ENCODE peak calls at places on chromosomes 2 and 18, in four cellular contexts. Z is HL-60, G is ovary, L is RWPE1. N is an unnamed sample.
A peak's percentile ranks its signal among the peaks of the same experiment; 100 is the strongest.

GRCh38 chr2:201152999-201153398 is 29.9 kb upstream of the CASP10 start:
- DNase-seq in Z (no peak), G (no peak), L (no peak), N (no peak)

GRCh38 chr2:136025057-136025973 is 39.9 kb upstream of the DARS1 start:
- DNase-seq in Z (no peak), G (peak; percentile 48), L (peak; percentile 33), N (no peak)

GRCh38 chr2:23507267-23508065 is 122.5 kb downstream of the KLHL29 start:
- DNase-seq in Z (no peak), G (no peak), L (no peak), N (peak; percentile 22)

GRCh38 chr2:11329759-11330158 is 14.7 kb downstream of the ROCK2 start:
- DNase-seq in Z (no peak), G (no peak), L (peak; percentile 34), N (peak; percentile 18)

GRCh38 chr2:35081001-35081628 is 1274.5 kb upstream of the CRIM1 start:
- DNase-seq in Z (no peak), G (no peak), L (peak; percentile 2), N (peak; percentile 19)

GRCh38 chr2:619964-620363 is 57.2 kb downstream of the TMEM18 start:
- DNase-seq in Z (no peak), G (no peak), L (no peak), N (no peak)

GRCh38 chr2:60366178-60366577 is 187.3 kb downstream of the BCL11A start:
- DNase-seq in Z (peak; percentile 87), G (no peak), L (no peak), N (no peak)

GRCh38 chr2:99615247-99615771 is 125.5 kb upstream of the REV1 start:
- DNase-seq in Z (no peak), G (no peak), L (peak; percentile 13), N (peak; percentile 5)

GRCh38 chr2:225824748-225825449 is 425.4 kb downstream of the NYAP2 start:
- DNase-seq in Z (no peak), G (no peak), L (no peak), N (no peak)

GRCh38 chr2:41992700-41993070 is 55.1 kb upstream of the PKDCC start:
- DNase-seq in Z (no peak), G (no peak), L (no peak), N (no peak)

GRCh38 chr2:70088508-70089219 is 1.4 kb downstream of the PCBP1 start:
- DNase-seq in Z (no peak), G (no peak), L (no peak), N (peak; percentile 48)

GRCh38 chr18:12990977-12991838 is at the start of gene CEP192:
- DNase-seq in Z (peak; percentile 99), G (peak; percentile 98), L (peak; percentile 98), N (peak; percentile 98)
- TF ChIP-seq CTCF in Z (no peak), G (no peak), L (no peak), N (no peak)

GRCh38 chr2:79116997-79117928 is 3.0 kb upstream of the REG1A start:
- DNase-seq in Z (no peak), G (no peak), L (no peak), N (no peak)
- TF ChIP-seq CTCF in Z (no peak), G (no peak), L (no peak), N (no peak)

GRCh38 chr2:28751102-28751955 is at the start of gene PPP1CB:
- DNase-seq in Z (peak; percentile 95), G (peak; percentile 97), L (peak; percentile 89), N (peak; percentile 92)
- TF ChIP-seq CTCF in Z (no peak), G (peak; percentile 11), L (peak; percentile 17), N (peak; percentile 21)

GRCh38 chr2:96271995-96272394 is 6.0 kb downstream of the CIAO1 start:
- DNase-seq in Z (no peak), G (no peak), L (no peak), N (no peak)
- TF ChIP-seq CTCF in Z (no peak), G (no peak), L (no peak), N (no peak)

DNA sequence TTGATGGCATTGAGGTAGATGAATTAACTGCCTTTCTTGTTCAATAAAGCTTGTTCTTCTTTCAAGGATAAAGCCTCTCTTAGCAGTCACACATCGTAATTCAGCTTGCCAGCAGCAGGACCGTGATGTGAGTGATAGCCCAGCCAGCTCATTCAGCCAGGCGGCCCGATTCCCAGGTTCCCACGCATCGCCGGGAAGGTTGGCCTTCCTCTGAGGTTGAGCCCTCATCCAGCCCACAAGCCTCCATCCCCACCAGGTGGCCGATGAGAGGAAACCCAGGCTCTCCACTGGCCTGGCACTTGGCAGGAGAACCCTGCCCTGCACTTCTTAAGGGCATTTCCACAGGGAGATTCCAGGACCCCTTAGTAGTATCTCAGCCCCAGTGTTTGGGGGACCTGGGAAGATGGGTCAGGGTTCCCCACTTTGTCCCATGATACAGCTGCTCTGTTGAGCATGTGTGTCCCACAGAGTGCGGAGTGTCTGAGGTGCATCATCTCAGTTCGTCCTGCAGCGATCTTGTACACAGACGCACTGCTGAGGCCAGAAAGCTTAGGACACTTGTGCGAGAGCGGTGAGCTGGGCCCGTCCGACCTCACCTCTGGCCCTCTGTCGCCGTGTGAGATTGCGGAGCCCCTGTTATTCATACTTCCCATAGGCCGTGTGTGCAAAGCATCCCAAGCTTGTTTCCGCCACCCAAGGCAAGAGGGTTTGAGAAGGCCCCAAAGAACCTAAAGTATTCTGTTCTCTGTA is 4.9 kb downstream of the AGAP1 start:
- DNase-seq in Z (no peak), G (no peak), L (no peak), N (peak; percentile 17)
- TF ChIP-seq CTCF in Z (no peak), G (no peak), L (no peak), N (no peak)

DNA sequence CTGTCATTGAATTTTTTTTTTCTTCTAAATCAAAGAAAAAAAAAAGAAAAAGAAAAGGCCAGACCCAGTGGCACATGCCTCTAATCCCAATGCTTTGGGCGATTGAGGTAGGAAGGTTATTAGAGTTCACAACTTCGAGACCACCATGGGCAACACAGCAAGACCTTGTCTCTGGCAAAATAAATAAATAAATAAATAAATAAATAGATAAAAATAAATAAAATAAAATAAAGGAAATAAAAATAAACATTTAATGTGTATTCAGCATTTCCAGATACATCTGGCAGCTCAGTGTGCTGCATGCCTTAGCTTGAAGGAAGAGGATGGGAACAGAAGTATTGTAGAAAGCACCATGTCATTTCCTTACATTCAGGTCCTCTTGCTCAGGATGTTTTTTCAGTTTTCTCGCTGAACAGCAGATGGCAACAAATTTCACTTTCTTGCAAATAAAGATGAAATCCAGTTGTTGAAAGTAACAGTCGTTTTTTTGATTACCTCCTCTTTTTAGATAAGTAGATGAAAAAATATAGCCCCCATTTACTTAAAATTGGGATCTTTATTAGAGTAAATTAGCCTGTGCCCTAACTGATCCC is 25.7 kb upstream of the FAM178B start:
- DNase-seq in Z (no peak), G (no peak), L (peak; percentile 11), N (peak; percentile 60)
- TF ChIP-seq CTCF in Z (no peak), G (peak; percentile 10), L (peak; percentile 31), N (peak; percentile 39)

DNA sequence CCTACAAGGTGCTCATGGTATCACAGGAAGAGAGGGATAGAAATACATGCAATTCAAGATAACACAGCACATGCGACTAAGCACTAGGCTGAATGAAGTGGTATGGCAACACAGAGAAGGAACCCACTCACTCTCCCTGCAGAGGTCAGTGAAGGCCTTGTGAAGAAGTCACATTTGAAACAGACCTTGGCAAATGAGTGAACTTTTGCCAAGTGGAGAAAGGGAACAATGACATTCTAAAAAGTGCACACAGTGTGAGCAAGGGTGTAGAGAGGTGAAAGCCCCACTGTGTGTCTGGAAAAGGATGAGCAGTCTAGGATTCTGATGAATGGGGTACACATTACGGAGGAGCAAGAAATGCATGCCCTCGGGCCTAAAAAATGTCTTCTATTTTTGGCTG is 23.3 kb downstream of the KLF7 start:
- DNase-seq in Z (peak; percentile 36), G (no peak), L (no peak), N (no peak)
- TF ChIP-seq CTCF in Z (no peak), G (no peak), L (no peak), N (no peak)

DNA sequence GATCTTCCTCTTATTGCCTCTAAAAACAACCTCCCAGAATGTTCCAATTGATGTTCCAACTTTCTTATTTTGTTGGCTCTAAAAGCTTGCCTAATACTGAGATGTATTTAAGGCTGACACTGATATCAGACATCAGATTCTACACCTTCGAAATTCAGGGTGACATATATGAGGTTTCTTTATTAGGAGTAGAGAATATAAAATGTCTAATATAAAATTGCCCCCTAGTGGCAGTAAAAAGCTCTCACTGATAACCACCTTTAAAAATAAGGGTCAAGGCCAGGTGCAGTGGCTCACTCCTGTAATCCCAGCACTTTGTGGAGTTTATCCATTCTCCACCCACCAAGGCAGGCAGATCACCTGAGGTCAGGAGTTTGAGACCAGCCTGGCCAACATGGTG is 789.7 kb upstream of the SLC39A10 start:
- DNase-seq in Z (no peak), G (no peak), L (peak; percentile 9), N (peak; percentile 45)
- TF ChIP-seq CTCF in Z (no peak), G (no peak), L (peak; percentile 48), N (peak; percentile 43)

GRCh38 chr2:218236829-218237228 is 19.8 kb downstream of the ARPC2 start:
- DNase-seq in Z (no peak), G (no peak), L (no peak), N (no peak)

GRCh38 chr2:218235017-218235416 is 18.0 kb downstream of the ARPC2 start:
- DNase-seq in Z (no peak), G (no peak), L (no peak), N (no peak)

GRCh38 chr2:218230882-218231281 is 13.9 kb downstream of the ARPC2 start:
- DNase-seq in Z (no peak), G (no peak), L (no peak), N (peak; percentile 39)

GRCh38 chr2:218234487-218234886 is 17.5 kb downstream of the ARPC2 start:
- DNase-seq in Z (no peak), G (no peak), L (no peak), N (no peak)

DNA sequence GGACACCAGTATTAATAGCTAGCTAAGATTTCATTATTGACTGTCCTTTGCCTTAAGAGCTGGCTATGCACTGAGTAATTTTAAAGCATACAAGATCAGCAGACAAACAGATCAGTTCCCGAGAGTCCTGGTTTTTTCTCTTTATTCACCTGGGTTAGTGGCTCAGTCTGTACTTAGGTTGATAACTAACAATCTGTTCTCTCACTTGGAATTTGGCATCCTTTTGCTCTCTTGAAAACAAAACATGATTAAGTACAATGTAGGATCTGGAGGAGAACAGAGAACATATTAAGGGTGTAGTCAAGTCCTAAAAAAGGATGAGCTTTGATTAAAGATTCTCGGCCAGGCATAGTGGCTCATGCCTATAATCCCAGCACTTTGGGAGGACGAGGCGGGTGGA is 16.6 kb downstream of the ARPC2 start:
- DNase-seq in Z (no peak), G (no peak), L (no peak), N (no peak)
- TF ChIP-seq CTCF in Z (no peak), G (no peak), L (no peak), N (no peak)

GRCh38 chr2:233882353-233882752 is 14.2 kb upstream of the MSL3B start:
- DNase-seq in Z (no peak), G (no peak), L (no peak), N (no peak)
- TF ChIP-seq CTCF in Z (no peak), G (no peak), L (no peak), N (no peak)

N was measured in MCF 10A.